ENCODE peak calls at places on chromosome 7, in five cellular contexts. P is uterus, V is neural progenitor cell, R is psoas muscle, G is testis. B is an unnamed sample.

GRCh38 chr7:140564643-140565042 is 76.0 kb downstream of the DENND2A start:
- DNase-seq in P (no peak), R (no peak), V (peak; percentile 27), G (no peak), B (no peak)

GRCh38 chr7:131948434-131949053 is 392.1 kb upstream of the PODXL start:
- DNase-seq in P (no peak), G (peak; percentile 44), V (peak; percentile 53), R (peak; percentile 51), B (peak; percentile 50)

GRCh38 chr7:122549578-122549977 is 149.3 kb downstream of the RNF133 start:
- DNase-seq in V (no peak), G (no peak), R (no peak), P (no peak), B (no peak)

GRCh38 chr7:93758621-93759020 is 131.9 kb downstream of the TFPI2 start:
- DNase-seq in P (no peak), R (no peak), G (no peak), V (no peak), B (no peak)

GRCh38 chr7:70614237-70614984 is 517.5 kb upstream of the GALNT17 start:
- DNase-seq in G (peak; percentile 81), R (peak; percentile 80), V (peak; percentile 81), P (peak; percentile 72), B (peak; percentile 82)

GRCh38 chr7:75984130-75985008 is 10.0 kb downstream of the TMEM120A start:
- DNase-seq in R (no peak), G (no peak), P (no peak), V (no peak), B (no peak)

GRCh38 chr7:73521636-73522080 is 435 bp downstream of the BAZ1B start:
- DNase-seq in V (no peak), R (peak; percentile 74), G (no peak), P (no peak), B (peak; percentile 80)

GRCh38 chr7:32462966-32463365 is 27.2 kb downstream of the LSM5 start:
- DNase-seq in G (no peak), R (no peak), P (no peak), V (no peak), B (no peak)

GRCh38 chr7:116161733-116162132 is 48.6 kb upstream of the TES start:
- DNase-seq in G (no peak), V (peak; percentile 51), P (no peak), R (no peak), B (no peak)

GRCh38 chr7:151683615-151684407 is 164.1 kb upstream of the RHEB start:
- DNase-seq in R (no peak), G (no peak), V (no peak), P (no peak), B (no peak)

GRCh38 chr7:38428040-38428439 is 154.6 kb upstream of the TARP start:
- DNase-seq in R (no peak), G (no peak), V (no peak), P (peak; percentile 64), B (no peak)

GRCh38 chr7:157828881-157829280 is 492.1 kb downstream of the DNAJB6 start:
- DNase-seq in P (no peak), V (no peak), R (no peak), G (no peak), B (no peak)

GRCh38 chr7:139541600-139542307 is 18.3 kb downstream of the CLEC2L start:
- DNase-seq in V (peak; percentile 78), P (no peak), R (peak; percentile 41), G (no peak), B (no peak)

GRCh38 chr7:7201583-7202374 is 19.4 kb downstream of the C1GALT1 start:
- DNase-seq in P (no peak), G (no peak), R (no peak), V (peak; percentile 42), B (no peak)

GRCh38 chr7:89246196-89246595 is 450.7 kb upstream of the TEX47 start:
- DNase-seq in R (no peak), G (no peak), P (no peak), V (no peak), B (no peak)

GRCh38 chr7:958221-959200 is 4.0 kb upstream of the ADAP1 start:
- DNase-seq in V (peak; percentile 56), G (no peak), P (no peak), R (no peak), B (no peak)

GRCh38 chr7:151119902-151120301 is 33.6 kb downstream of the AGAP3 start:
- DNase-seq in G (no peak), P (no peak), V (no peak), R (no peak), B (no peak)

GRCh38 chr7:130278892-130279690 is 12.4 kb downstream of the CPA2 start:
- DNase-seq in G (no peak), R (no peak), P (no peak), V (no peak), B (no peak)

GRCh38 chr7:85567983-85568382 is 381.1 kb upstream of the SEMA3D start:
- DNase-seq in P (no peak), R (no peak), V (no peak), G (no peak), B (no peak)

GRCh38 chr7:137953043-137953691 is 48.7 kb downstream of the CREB3L2 start:
- DNase-seq in G (no peak), V (peak; percentile 58), R (no peak), P (no peak), B (no peak)

GRCh38 chr7:16933296-16934248 is 51.8 kb upstream of the AGR3 start:
- DNase-seq in P (no peak), G (no peak), R (no peak), V (no peak), B (no peak)

GRCh38 chr7:127258111-127258510 is 5.4 kb upstream of the GRM8 start:
- DNase-seq in V (no peak), R (no peak), P (no peak), G (peak; percentile 50), B (no peak)

GRCh38 chr7:99597762-99598501 is at the start of gene TMEM225B:
- DNase-seq in V (no peak), P (no peak), G (no peak), R (no peak), B (no peak)

GRCh38 chr7:107596881-107597581 is 17.0 kb downstream of the BCAP29 start:
- DNase-seq in R (no peak), V (no peak), P (no peak), G (no peak), B (no peak)

GRCh38 chr7:32891046-32891799 is at the start of gene KBTBD2:
- DNase-seq in R (peak; percentile 88), V (peak; percentile 93), G (peak; percentile 82), P (peak; percentile 86), B (peak; percentile 86)

GRCh38 chr7:39153647-39154046 is 175.9 kb downstream of the POU6F2 start:
- DNase-seq in P (no peak), G (no peak), R (no peak), V (peak; percentile 11), B (no peak)

GRCh38 chr7:51025668-51026067 is 243.0 kb upstream of the GRB10 start:
- DNase-seq in V (no peak), G (no peak), R (peak; percentile 46), P (no peak), B (peak; percentile 24)

GRCh38 chr7:92260248-92260781 is 14.5 kb downstream of the ANKIB1 start:
- DNase-seq in P (no peak), V (no peak), G (no peak), R (no peak), B (no peak)

GRCh38 chr7:55641273-55641691 is 69.0 kb upstream of the VOPP1 start:
- DNase-seq in P (peak; percentile 33), R (no peak), V (peak; percentile 79), G (peak; percentile 61), B (no peak)
- TF ChIP-seq CTCF in P (peak; percentile 91), R (peak; percentile 80), V (peak; percentile 85), G (peak; percentile 63), B (peak; percentile 29)

DNA sequence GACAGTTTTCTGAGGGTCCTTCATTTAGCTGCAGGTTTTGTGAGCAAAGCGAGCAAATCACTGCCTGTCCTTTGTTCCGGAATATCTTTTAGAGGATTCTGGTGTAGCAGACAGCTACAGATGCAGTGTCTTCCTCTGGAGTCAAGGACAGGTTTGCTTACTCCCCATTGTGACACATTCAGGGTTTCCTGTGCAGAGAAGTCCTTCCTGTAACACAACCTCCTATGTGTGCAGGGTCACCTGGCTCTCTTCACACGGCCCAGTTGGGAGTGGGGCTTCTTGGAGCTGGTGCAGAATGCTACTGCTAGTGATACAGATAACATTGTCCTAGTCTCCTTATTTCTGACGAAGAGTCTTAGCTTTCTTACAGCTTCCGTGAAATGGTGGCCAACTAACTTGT is 47.9 kb downstream of the RBM33 start:
- DNase-seq in P (no peak), G (no peak), R (no peak), V (no peak), B (no peak)
- H3K4me3 ChIP-seq in P (no peak overlapping the region), G (no peak overlapping the region), R (no peak overlapping the region), V (no peak overlapping the region), B (no peak overlapping the region)

DNA sequence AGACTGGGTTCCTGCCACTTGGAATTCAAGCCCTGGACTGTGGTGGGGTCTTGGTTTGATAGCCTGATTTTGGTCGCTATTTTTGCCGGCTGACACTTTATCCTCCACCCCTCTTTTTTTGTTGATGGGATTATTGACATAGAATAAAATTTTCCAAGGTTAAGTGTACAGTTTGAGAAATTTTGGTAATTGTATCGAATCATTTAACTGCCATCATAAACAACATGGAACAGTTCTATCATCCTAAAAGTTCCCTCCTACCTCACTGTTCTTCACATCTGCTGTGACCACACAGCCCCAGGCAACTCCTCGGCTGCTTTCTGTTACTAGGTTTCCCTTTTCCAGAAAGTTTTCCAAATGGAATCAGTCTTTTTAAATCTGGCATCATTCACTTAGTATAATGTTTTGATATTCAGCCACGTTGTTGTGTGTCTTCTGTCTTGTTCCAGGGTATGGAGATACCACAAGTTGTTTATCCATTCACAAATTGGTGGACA is 50.6 kb upstream of the STEAP1B start:
- DNase-seq in P (no peak), V (no peak), G (no peak), R (no peak), B (no peak)
- H3K27ac ChIP-seq in P (no peak overlapping the region), V (no peak overlapping the region), G (no peak overlapping the region), R (no peak overlapping the region), B (no peak overlapping the region)

DNA sequence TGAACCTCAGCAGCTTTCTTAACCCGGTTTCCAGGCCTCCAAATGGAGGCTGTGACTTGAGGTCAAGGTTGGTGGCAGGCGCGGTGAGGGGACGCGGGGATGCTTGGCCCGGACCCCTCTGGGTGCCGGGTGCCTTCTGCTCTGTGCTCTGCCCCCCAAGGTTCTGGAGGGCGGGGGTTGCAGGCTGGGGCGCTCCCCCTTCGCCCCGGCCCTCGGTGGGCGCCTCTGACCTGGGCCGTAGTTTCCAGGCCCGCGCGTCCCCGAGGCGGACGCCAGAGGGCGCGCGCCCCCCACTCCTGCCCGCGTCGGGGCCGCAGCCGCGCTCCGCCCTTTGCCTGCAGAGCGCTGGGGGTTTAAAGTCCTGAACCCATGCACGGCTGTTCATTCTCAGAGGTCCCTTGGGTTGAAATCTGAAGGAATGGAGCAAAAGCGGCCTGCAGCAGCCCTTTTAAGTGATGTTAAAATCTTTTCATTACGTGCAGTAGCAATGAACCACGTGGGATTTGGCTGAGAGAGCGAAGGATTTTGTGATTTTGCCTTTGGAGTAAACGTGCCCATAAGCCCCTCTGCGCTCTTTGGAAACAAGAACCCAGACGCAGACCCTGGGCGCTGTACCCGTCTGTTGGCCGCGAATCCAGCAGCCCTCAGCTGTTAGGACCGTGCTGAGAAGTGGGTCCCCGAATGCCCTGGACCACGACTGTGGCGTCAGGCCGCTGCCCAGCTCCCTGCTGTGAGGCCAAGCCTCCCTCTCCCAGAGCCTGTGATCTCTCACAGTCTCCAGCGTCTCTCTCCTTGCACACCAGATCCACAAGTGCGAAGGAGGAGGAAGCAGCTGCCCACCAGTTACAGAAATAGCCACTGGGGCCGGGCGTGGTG is 135.0 kb downstream of the ACTR3B start:
- DNase-seq in G (no peak), R (no peak), P (no peak), V (peak; percentile 81), B (no peak)
- TF ChIP-seq CTCF in G (peak; percentile 72), R (peak; percentile 79), P (peak; percentile 57), V (peak; percentile 92), B (no peak)